ENCODE peak calls at places on chromosome 3, in six cellular contexts. B is brain microvascular endothelial cell; X is cardiac muscle cell; V is WTC11; D is activated CD8-positive, alpha-beta T cell treated with anti-CD3 and anti-CD28 coated beads for 36 hours; M is fibroblast of villous mesenchyme. S is an unnamed sample.

GRCh38 chr3:88626426-88627120 is 476.8 kb downstream of the C3orf38 start:
- DNase-seq in B (no peak), X (peak; percentile 22), V (no peak), D (no peak), M (no peak), S (no peak)

GRCh38 chr3:23808525-23808924 is 2.8 kb downstream of the UBE2E1 start:
- DNase-seq in B (no peak), X (no peak), V (no peak), D (no peak), M (no peak), S (no peak)

GRCh38 chr3:195107593-195107992 is 163.4 kb downstream of the XXYLT1 start:
- DNase-seq in B (no peak), X (no peak), V (no peak), D (no peak), M (no peak), S (no peak)

GRCh38 chr3:48565591-48566400 is 2.2 kb upstream of the UCN2 start:
- DNase-seq in B (peak; percentile 56), X (no peak), V (no peak), D (peak; percentile 39), M (peak; percentile 71), S (no peak)

GRCh38 chr3:116930786-116931185 is 221.2 kb downstream of the TUSC7 start:
- DNase-seq in B (peak; percentile 8), X (no peak), V (no peak), D (no peak), M (peak; percentile 70), S (no peak)

GRCh38 chr3:10601131-10601856 is 95.9 kb upstream of the ATP2B2 start:
- DNase-seq in B (no peak), X (no peak), V (no peak), D (no peak), M (no peak), S (no peak)

GRCh38 chr3:110485389-110485788 is 586.2 kb upstream of the NECTIN3 start:
- DNase-seq in B (no peak), X (no peak), V (no peak), D (no peak), M (no peak), S (no peak)

GRCh38 chr3:32467333-32468070 is 35.1 kb downstream of the CMTM6 start:
- DNase-seq in B (no peak), X (peak; percentile 79), V (peak; percentile 81), D (peak; percentile 69), M (peak; percentile 57), S (no peak)

GRCh38 chr3:4271834-4272233 is 31.3 kb upstream of the SETMAR start:
- DNase-seq in B (peak; percentile 14), X (no peak), V (no peak), D (no peak), M (peak; percentile 21), S (no peak)

GRCh38 chr3:171842864-171843511 is at the start of gene TMEM212:
- DNase-seq in B (no peak), X (no peak), V (no peak), D (no peak), M (peak; percentile 65), S (no peak)

GRCh38 chr3:11154036-11154952 is at the start of gene HRH1:
- DNase-seq in B (no peak), X (peak; percentile 40), V (peak; percentile 29), D (peak; percentile 40), M (peak; percentile 28), S (no peak)

GRCh38 chr3:109927161-109927560 is 589.8 kb upstream of the DPPA4 start:
- DNase-seq in B (peak; percentile 96), X (no peak), V (no peak), D (no peak), M (peak; percentile 86), S (no peak)

GRCh38 chr3:43217633-43218032 is 68.7 kb upstream of the SNRK start:
- DNase-seq in B (no peak), X (no peak), V (no peak), D (no peak), M (peak; percentile 38), S (no peak)

GRCh38 chr3:4071481-4072184 is 231.5 kb upstream of the SETMAR start:
- DNase-seq in B (no peak), X (no peak), V (peak; percentile 62), D (no peak), M (no peak), S (no peak)

GRCh38 chr3:44237665-44238064 is 4.0 kb upstream of the TOPAZ1 start:
- DNase-seq in B (no peak), X (peak; percentile 34), V (no peak), D (no peak), M (no peak), S (no peak)

GRCh38 chr3:120203016-120203415 is 82.0 kb downstream of the GPR156 start:
- DNase-seq in B (peak; percentile 13), X (no peak), V (no peak), D (no peak), M (peak; percentile 94), S (no peak)

GRCh38 chr3:26091096-26091495 is 301.2 kb downstream of the OXSM start:
- DNase-seq in B (no peak), X (no peak), V (no peak), D (no peak), M (no peak), S (no peak)

GRCh38 chr3:12195231-12195630 is 36.5 kb upstream of the TIMP4 start:
- DNase-seq in B (no peak), X (no peak), V (no peak), D (no peak), M (no peak), S (no peak)

GRCh38 chr3:12192655-12193484 is 34.2 kb upstream of the TIMP4 start:
- DNase-seq in B (no peak), X (no peak), V (no peak), D (no peak), M (no peak), S (no peak)

GRCh38 chr3:12194209-12194608 is 35.5 kb upstream of the TIMP4 start:
- DNase-seq in B (peak; percentile 48), X (no peak), V (no peak), D (peak; percentile 52), M (peak; percentile 92), S (no peak)

GRCh38 chr3:12193485-12194165 is 34.9 kb upstream of the TIMP4 start:
- DNase-seq in B (peak; percentile 97), X (no peak), V (no peak), D (peak; percentile 73), M (peak; percentile 99), S (no peak)

DNA sequence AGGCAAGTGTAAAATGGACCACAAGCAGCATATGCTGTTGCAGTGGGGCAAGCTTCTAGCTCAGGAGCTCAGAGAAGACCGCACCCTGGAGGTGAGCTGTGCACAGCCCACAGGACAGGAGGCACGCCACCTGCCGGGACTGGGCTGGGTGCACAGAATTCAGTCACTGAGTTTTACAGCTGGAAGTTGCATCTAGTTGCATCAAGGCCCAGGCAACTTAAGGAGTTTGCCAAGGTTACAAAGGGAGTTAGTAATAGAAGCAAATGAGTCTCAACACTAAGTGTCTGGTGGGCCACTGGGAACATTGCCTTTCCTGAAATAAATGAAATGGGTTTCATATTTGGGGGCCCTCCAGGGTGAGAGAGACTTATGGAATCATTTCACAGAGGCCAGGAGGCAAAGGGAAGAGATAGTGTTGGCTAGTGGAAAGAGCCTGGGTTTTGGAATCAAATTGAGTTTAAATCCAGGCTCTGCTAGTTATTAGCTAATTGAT is 36.0 kb upstream of the TIMP4 start:
- DNase-seq in B (no peak), X (no peak), V (no peak), D (peak; percentile 58), M (peak; percentile 50), S (peak; percentile 21)
- TF ChIP-seq CTCF in B (no peak), X (peak; percentile 5), V (no peak), D (no peak), M (peak; percentile 16), S (peak; percentile 40)

GRCh38 chr3:121855555-121855954 is 20.5 kb downstream of the EAF2 start:
- DNase-seq in B (peak; percentile 6), X (peak; percentile 5), V (no peak), D (peak; percentile 3), M (peak; percentile 1), S (no peak)
- TF ChIP-seq CTCF in B (peak; percentile 25), X (peak; percentile 42), V (peak; percentile 17), D (no peak), M (peak; percentile 36), S (peak; percentile 34)

GRCh38 chr3:160756907-160757623 is 1.0 kb downstream of the PPM1L start:
- DNase-seq in B (no peak), X (peak; percentile 43), V (peak; percentile 31), D (peak; percentile 10), M (no peak), S (no peak)

GRCh38 chr3:160754855-160755747 is 930 bp upstream of the PPM1L start:
- DNase-seq in B (peak; percentile 88), X (peak; percentile 96), V (peak; percentile 83), D (peak; percentile 90), M (peak; percentile 90), S (peak; percentile 89)

GRCh38 chr3:160757624-160758106 is 1.6 kb downstream of the PPM1L start:
- DNase-seq in B (no peak), X (no peak), V (no peak), D (no peak), M (no peak), S (no peak)

GRCh38 chr3:160755776-160756304 is at the start of gene PPM1L:
- DNase-seq in B (peak; percentile 25), X (peak; percentile 79), V (peak; percentile 55), D (peak; percentile 59), M (peak; percentile 27), S (peak; percentile 38)

DNA sequence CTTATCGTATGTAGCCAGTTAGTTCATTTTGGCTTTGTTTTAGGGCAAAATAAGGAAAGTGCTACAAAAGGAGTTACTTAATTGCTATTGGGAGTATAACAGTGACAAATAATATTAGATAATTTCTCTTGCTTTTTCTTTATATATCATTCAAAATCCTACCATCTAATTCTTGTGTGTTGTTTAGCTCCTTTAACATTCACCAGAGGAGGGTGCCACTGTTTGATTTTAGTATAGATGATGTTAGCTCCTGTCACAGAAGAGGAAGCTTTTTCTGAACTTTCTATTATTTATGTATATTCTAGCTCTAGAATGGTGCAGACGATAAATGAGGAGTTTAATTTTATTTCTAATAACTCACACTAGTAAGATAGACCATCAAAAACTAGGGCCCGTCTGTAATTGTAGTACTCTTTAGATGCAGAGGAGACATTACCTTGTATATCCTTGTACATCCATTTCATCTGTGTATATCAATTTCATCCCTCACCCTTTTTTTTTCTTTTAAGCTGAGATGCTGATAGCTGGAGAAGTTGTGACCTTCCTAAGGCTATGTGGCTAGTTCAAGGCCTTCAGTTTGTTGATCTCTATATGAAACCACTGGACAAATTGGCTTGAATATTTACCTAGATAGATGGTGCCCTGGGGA is 3.0 kb downstream of the PPM1L start:
- DNase-seq in B (no peak), X (no peak), V (no peak), D (no peak), M (no peak), S (no peak)
- TF ChIP-seq CTCF in B (no peak), X (no peak), V (no peak), D (no peak), M (no peak), S (no peak)

DNA sequence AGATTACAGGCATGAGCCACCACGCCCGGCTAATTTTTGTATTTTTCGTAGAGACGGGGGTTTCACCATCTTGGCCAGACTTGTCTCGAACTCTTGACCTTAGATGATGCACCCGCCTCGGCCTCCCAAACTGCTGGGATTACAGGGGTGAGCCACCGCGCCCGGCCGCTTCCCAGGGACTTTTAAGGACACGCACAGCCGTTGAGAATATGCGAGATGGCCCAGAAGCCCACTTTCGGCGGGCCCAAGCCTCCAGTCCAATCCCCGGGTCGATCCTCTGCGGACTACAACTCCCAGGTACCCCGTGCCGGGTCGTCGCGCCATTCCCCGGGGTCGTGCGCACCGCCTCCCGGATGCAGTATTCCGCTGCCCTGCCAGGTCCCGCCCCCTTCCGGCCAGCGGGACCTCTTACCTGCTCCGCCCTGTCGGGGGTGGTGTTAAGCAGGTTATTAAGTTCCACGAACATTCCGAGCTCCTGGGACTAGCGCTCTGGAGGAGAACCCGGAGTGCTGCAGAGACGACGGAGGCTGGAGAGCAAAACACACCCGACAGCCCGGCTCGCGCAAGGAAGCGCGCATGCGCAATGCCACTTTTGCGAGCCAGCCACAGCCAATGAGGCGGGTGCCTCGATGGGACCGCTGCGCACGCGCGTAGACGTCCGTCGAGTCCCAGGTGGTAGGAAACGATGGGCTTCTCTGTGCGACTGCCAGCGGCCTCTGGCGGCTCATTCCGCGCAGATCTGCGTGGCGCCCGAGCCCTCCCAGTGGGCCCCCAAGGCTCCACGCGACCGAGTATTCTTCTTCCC is at the start of gene ELP6:
- DNase-seq in B (peak; percentile 94), X (peak; percentile 97), V (peak; percentile 98), D (peak; percentile 98), M (peak; percentile 96), S (peak; percentile 97)
- TF ChIP-seq CTCF in B (peak; percentile 65), X (peak; percentile 60), V (no peak), D (peak; percentile 53), M (peak; percentile 56), S (peak; percentile 74)